ENCODE peak calls at places on chromosome 7, in five cellular contexts. R, K, C, M and W are unnamed samples.

GRCh38 chr7:157462840-157463239 is 126.0 kb downstream of the DNAJB6 start:
- DNase-seq in R (no peak), C (no peak), K (no peak), M (no peak), W (peak; percentile 71)

GRCh38 chr7:65722361-65722792 is 150.5 kb upstream of the VKORC1L1 start:
- DNase-seq in C (peak; percentile 75), M (no peak), K (no peak), R (peak; percentile 11), W (peak; percentile 71)

GRCh38 chr7:66376264-66376945 is 171.3 kb downstream of the TPST1 start:
- DNase-seq in K (no peak), M (no peak), C (no peak), R (no peak), W (no peak)

GRCh38 chr7:81676813-81677212 is 93.0 kb downstream of the HGF start:
- DNase-seq in C (no peak), K (no peak), R (peak; percentile 53), M (no peak), W (no peak)

GRCh38 chr7:140771826-140772225 is 75.3 kb downstream of the NDUFB2 start:
- DNase-seq in C (no peak), K (no peak), M (no peak), R (no peak), W (no peak)

GRCh38 chr7:29915481-29916215 is 74.0 kb downstream of the SCRN1 start:
- DNase-seq in R (peak; percentile 31), C (no peak), K (no peak), M (no peak), W (no peak)

GRCh38 chr7:146681487-146681886 is 564.9 kb downstream of the CNTNAP2 start:
- DNase-seq in C (no peak), K (no peak), R (no peak), M (no peak), W (no peak)

GRCh38 chr7:9349625-9350024 is 916.2 kb downstream of the NXPH1 start:
- DNase-seq in R (no peak), K (no peak), C (no peak), M (no peak), W (no peak)

GRCh38 chr7:82805527-82805960 is 357.1 kb downstream of the PCLO start:
- DNase-seq in K (no peak), C (no peak), R (peak; percentile 95), M (no peak), W (no peak)

GRCh38 chr7:150412518-150413247 is 33.6 kb downstream of the ZNF775 start:
- DNase-seq in R (no peak), C (no peak), M (peak; percentile 82), K (no peak), W (no peak)

GRCh38 chr7:39517240-39517639 is 49.0 kb upstream of the YAE1 start:
- DNase-seq in R (no peak), C (no peak), M (no peak), K (no peak), W (no peak)
- TF ChIP-seq CTCF in R (no peak), C (no peak), M (no peak), K (no peak), W (no peak)

GRCh38 chr7:108380527-108380926 is 75.7 kb downstream of the NRCAM start:
- DNase-seq in M (no peak), R (no peak), C (no peak), K (no peak), W (no peak)

GRCh38 chr7:108382932-108383331 is 73.3 kb downstream of the NRCAM start:
- DNase-seq in R (no peak), K (no peak), C (no peak), M (no peak), W (no peak)

GRCh38 chr7:108385834-108386422 is 70.3 kb downstream of the NRCAM start:
- DNase-seq in R (no peak), K (no peak), C (no peak), M (no peak), W (no peak)

GRCh38 chr7:108384721-108385483 is 71.3 kb downstream of the NRCAM start:
- DNase-seq in K (no peak), C (no peak), R (no peak), M (no peak), W (no peak)
- TF ChIP-seq CTCF in K (no peak), C (no peak), R (no peak), M (peak; percentile 8), W (no peak)

DNA sequence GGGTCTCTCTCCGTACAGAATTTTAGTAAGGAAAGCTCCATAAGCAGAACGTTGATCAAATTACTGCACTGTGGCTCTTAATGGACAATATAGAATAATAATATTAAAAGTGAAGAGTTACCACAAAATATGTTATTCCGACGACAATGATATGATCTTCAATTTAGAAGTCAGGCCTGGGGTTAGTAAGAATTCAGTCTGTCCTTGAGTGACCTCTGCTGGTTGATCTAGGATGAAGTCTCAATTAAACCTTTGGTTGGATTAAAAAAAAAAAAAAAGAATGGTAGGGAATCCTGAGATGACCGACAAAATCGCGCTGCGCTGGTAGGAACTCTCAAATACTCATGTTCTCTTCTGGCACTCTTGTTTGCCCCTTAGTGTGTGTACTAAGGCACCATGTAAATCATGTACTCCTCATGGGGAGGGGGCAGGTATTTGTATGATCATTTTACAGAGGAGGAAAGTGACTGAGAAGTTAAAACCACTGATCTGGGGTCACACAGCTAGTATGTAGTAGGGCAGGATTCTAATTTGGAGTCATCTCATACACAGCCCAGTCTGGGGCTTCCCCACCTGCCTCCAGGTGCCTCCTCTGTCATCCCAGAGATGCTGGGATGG is 161.3 kb upstream of the NPVF start:
- DNase-seq in R (peak; percentile 42), C (peak; percentile 13), K (no peak), M (no peak), W (no peak)
- TF ChIP-seq CTCF in R (peak; percentile 57), C (peak; percentile 74), K (peak; percentile 69), M (peak; percentile 89), W (peak; percentile 65)

GRCh38 chr7:33905389-33906032 is at the start of gene BMPER:
- DNase-seq in K (no peak), C (peak; percentile 13), R (peak; percentile 19), M (no peak), W (no peak)

GRCh38 chr7:33906697-33907096 is 1.4 kb downstream of the BMPER start:
- DNase-seq in M (no peak), C (no peak), R (no peak), K (no peak), W (no peak)

GRCh38 chr7:33903770-33904679 is 1.3 kb upstream of the BMPER start:
- DNase-seq in R (peak; percentile 45), M (no peak), C (peak; percentile 13), K (peak; percentile 33), W (no peak)

GRCh38 chr7:33907625-33908024 is 2.3 kb downstream of the BMPER start:
- DNase-seq in M (no peak), K (no peak), R (no peak), C (no peak), W (no peak)

GRCh38 chr7:33904680-33905388 is 505 bp upstream of the BMPER start:
- DNase-seq in K (no peak), C (peak; percentile 8), M (no peak), R (peak; percentile 59), W (no peak)
- TF ChIP-seq CTCF in K (peak; percentile 17), C (no peak), M (peak; percentile 49), R (peak; percentile 36), W (peak; percentile 7)

GRCh38 chr7:107690611-107691010 is 30.0 kb downstream of the SLC26A4 start:
- DNase-seq in C (no peak), K (no peak), R (peak; percentile 19), M (no peak), W (no peak)
- TF ChIP-seq CTCF in C (no peak), K (no peak), R (no peak), M (no peak), W (no peak)

GRCh38 chr7:73829921-73830617 is 727 bp upstream of the CLDN4 start:
- DNase-seq in K (no peak), R (no peak), M (no peak), C (peak; percentile 81), W (no peak)
- TF ChIP-seq CTCF in K (no peak), R (no peak), M (no peak), C (no peak), W (no peak)

GRCh38 chr7:99012722-99013121 is 131.2 kb downstream of the SMURF1 start:
- DNase-seq in C (no peak), K (no peak), M (no peak), R (no peak), W (no peak)

GRCh38 chr7:99013266-99014112 is 130.4 kb downstream of the SMURF1 start:
- DNase-seq in R (no peak), M (no peak), K (no peak), C (no peak), W (no peak)

GRCh38 chr7:99016196-99016595 is 127.7 kb downstream of the SMURF1 start:
- DNase-seq in R (no peak), M (no peak), K (no peak), C (no peak), W (no peak)

GRCh38 chr7:99011706-99012404 is 132.1 kb downstream of the SMURF1 start:
- DNase-seq in R (no peak), M (no peak), K (no peak), C (no peak), W (peak; percentile 82)

DNA sequence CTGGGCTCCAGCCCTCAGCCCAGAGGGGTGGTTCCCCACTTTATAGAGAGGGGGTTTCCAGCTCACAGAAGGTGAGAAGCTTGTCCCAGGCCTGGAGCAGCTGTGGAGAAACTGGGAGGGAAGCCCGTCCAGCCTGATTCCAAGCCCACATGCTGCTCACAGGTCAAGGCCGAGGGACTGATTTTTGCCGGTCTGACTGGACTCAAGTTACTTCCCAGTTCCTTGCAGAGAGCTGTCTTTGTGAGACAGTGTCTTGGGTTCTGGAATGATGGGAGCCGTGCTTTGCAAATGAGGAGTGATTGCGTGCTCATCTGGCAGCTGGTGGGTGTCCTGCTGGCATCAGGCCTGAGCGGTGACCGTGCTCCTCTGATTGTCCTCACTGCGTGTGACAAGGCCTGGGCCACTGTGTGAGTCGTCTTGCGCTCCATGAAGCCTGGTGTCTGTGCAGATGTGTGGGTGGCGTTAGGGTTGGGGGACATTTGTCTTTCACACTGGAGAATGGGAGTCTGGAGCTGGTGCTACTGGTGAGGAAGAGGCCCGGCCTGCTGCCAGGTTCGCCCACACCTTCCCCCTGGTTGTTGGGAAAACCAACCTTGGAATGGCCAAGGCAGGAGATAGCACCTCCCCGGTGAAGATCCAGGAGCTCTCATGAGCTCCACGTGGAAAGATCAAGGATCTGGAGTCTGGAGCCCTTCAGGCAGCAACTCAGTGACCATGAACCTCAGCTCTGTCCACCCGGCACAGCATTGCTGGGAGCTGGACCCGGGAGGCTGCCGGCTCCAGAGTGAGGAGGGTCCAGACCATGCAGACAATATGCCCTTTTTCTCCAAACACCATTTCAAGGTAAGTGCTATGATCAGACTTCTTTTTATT is 129.6 kb downstream of the SMURF1 start:
- DNase-seq in K (no peak), R (no peak), C (no peak), M (no peak), W (no peak)
- TF ChIP-seq CTCF in K (no peak), R (no peak), C (no peak), M (no peak), W (no peak)

GRCh38 chr7:115340828-115341227 is 418.9 kb downstream of the MDFIC start:
- DNase-seq in M (no peak), K (no peak), C (no peak), R (peak; percentile 94), W (no peak)
- TF ChIP-seq CTCF in M (peak; percentile 46), K (no peak), C (no peak), R (no peak), W (no peak)